ENCODE peak calls at places on chromosomes 4 and X, in seven cellular contexts. One of them, this sample, is unnamed.

GRCh38 chrX:147899715-147900114 is 12.0 kb upstream of the FMR1 start:
- DNase-seq in mesenchymal stem cell: no peak
- DNase-seq in H9: no peak
- DNase-seq in IMR-90: no peak
- DNase-seq in mesendoderm: no peak
- DNase-seq in neuronal stem cell: no peak
- DNase-seq in H1: no peak
- DNase-seq in this sample: peak

GRCh38 chr4:98318521-98318920 is 57.3 kb downstream of the RAP1GDS1 start:
- DNase-seq in mesenchymal stem cell: no peak
- DNase-seq in H9: no peak
- DNase-seq in IMR-90: no peak
- DNase-seq in mesendoderm: no peak
- DNase-seq in neuronal stem cell: no peak
- DNase-seq in H1: no peak
- DNase-seq in this sample: peak

GRCh38 chr4:169899295-169899694 is 126.9 kb downstream of the MFAP3L start:
- DNase-seq in mesenchymal stem cell: no peak
- DNase-seq in H9: no peak
- DNase-seq in IMR-90: no peak
- DNase-seq in mesendoderm: peak
- DNase-seq in neuronal stem cell: no peak
- DNase-seq in H1: no peak
- DNase-seq in this sample: no peak

GRCh38 chr4:138182838-138183426 is 59.2 kb downstream of the SLC7A11 start:
- DNase-seq in mesenchymal stem cell: peak
- DNase-seq in H9: no peak
- DNase-seq in IMR-90: peak
- DNase-seq in mesendoderm: peak
- DNase-seq in neuronal stem cell: peak
- DNase-seq in H1: no peak
- DNase-seq in this sample: peak

GRCh38 chr4:102281171-102281842 is 64.0 kb downstream of the SLC39A8 start:
- DNase-seq in mesenchymal stem cell: no peak
- DNase-seq in H9: no peak
- DNase-seq in IMR-90: no peak
- DNase-seq in mesendoderm: no peak
- DNase-seq in neuronal stem cell: no peak
- DNase-seq in H1: no peak
- DNase-seq in this sample: no peak

GRCh38 chr4:40992472-40993298 is 221.7 kb downstream of the APBB2 start:
- DNase-seq in mesenchymal stem cell: peak
- DNase-seq in H9: no peak
- DNase-seq in IMR-90: peak
- DNase-seq in mesendoderm: no peak
- DNase-seq in neuronal stem cell: no peak
- DNase-seq in H1: no peak
- DNase-seq in this sample: no peak

GRCh38 chr4:8829584-8829983 is 42.1 kb downstream of the HMX1 start:
- DNase-seq in mesenchymal stem cell: no peak
- DNase-seq in H9: no peak
- DNase-seq in IMR-90: no peak
- DNase-seq in mesendoderm: no peak
- DNase-seq in neuronal stem cell: no peak
- DNase-seq in H1: no peak
- DNase-seq in this sample: no peak

GRCh38 chr4:19205853-19206252 is 1045.9 kb upstream of the SLIT2 start:
- DNase-seq in mesenchymal stem cell: no peak
- DNase-seq in H9: no peak
- DNase-seq in IMR-90: no peak
- DNase-seq in mesendoderm: no peak
- DNase-seq in neuronal stem cell: no peak
- DNase-seq in H1: no peak
- DNase-seq in this sample: no peak

GRCh38 chrX:118420462-118420861 is 74.6 kb downstream of the WDR44 start:
- DNase-seq in mesenchymal stem cell: peak
- DNase-seq in H9: no peak
- DNase-seq in IMR-90: peak
- DNase-seq in mesendoderm: no peak
- DNase-seq in neuronal stem cell: no peak
- DNase-seq in H1: no peak
- DNase-seq in this sample: peak

GRCh38 chrX:68839771-68840170 is 10.9 kb downstream of the EFNB1 start:
- DNase-seq in mesenchymal stem cell: no peak
- DNase-seq in H9: no peak
- DNase-seq in IMR-90: no peak
- DNase-seq in mesendoderm: no peak
- DNase-seq in neuronal stem cell: no peak
- DNase-seq in H1: no peak
- DNase-seq in this sample: no peak
- H2AK5ac ChIP-seq in mesenchymal stem cell: no peak
- H2AK5ac ChIP-seq in H9: no peak
- H2AK5ac ChIP-seq in IMR-90: no peak
- H2AK5ac ChIP-seq in mesendoderm: no peak
- H2AK5ac ChIP-seq in neuronal stem cell: no peak
- H2AK5ac ChIP-seq in H1: no peak
- H2AK5ac ChIP-seq in this sample: no peak

GRCh38 chr4:583820-584219 is 7.7 kb upstream of the TMEM271 start:
- DNase-seq in mesenchymal stem cell: no peak
- DNase-seq in H9: no peak
- DNase-seq in IMR-90: no peak
- DNase-seq in mesendoderm: no peak
- DNase-seq in neuronal stem cell: no peak
- DNase-seq in H1: no peak
- DNase-seq in this sample: no peak
- H2BK120ac ChIP-seq in mesenchymal stem cell: no peak
- H2BK120ac ChIP-seq in H9: no peak
- H2BK120ac ChIP-seq in IMR-90: no peak
- H2BK120ac ChIP-seq in mesendoderm: no peak
- H2BK120ac ChIP-seq in neuronal stem cell: no peak
- H2BK120ac ChIP-seq in H1: no peak
- H2BK120ac ChIP-seq in this sample: no peak

DNA sequence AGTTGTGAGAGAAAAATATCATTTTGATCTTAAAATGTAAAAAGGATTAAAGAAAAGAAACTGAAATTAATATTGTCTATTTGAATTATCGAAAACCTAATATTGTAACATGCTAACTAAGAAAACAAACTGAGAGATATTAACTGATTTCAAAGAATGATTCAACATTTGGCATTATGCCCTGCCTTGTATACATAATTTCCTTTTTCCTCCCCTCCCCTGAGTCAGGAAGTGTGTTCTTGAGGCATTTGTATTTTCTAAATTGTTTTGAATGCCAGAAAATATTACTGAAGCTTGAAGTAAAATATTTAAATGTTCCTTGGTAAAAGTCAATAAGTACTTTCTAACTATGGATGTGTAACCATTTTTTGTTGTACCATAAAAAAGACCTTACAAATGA is 49.4 kb downstream of the RPS6KA3 start:
- DNase-seq in mesenchymal stem cell: peak
- DNase-seq in H9: no peak
- DNase-seq in IMR-90: peak
- DNase-seq in mesendoderm: no peak
- DNase-seq in neuronal stem cell: no peak
- DNase-seq in H1: no peak
- DNase-seq in this sample: no peak
- H2AK5ac ChIP-seq in mesenchymal stem cell: no peak
- H2AK5ac ChIP-seq in H9: no peak
- H2AK5ac ChIP-seq in IMR-90: no peak
- H2AK5ac ChIP-seq in mesendoderm: no peak
- H2AK5ac ChIP-seq in neuronal stem cell: no peak
- H2AK5ac ChIP-seq in H1: no peak
- H2AK5ac ChIP-seq in this sample: no peak

DNA sequence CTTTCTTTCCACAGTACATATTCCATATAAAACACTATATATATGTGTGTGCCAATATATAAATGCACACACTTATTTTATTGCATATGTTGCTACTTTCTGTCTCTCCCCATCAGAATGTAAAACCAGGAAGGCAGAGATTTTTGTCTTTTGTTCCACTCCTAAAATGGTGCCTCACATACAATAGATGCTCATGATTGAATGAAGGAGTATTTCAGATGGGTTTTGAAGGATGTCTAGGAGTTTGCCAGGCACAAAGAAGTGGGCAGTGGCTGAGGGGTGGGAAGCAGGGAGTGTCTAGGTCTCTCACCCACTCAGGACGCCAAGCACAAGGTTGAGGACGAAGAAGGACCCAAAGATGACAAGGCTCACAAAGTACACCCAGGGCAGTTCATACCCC is 5.4 kb downstream of the CACNA1F start:
- DNase-seq in mesenchymal stem cell: no peak
- DNase-seq in H9: no peak
- DNase-seq in IMR-90: no peak
- DNase-seq in mesendoderm: no peak
- DNase-seq in neuronal stem cell: no peak
- DNase-seq in H1: no peak
- DNase-seq in this sample: no peak
- H2BK120ac ChIP-seq in mesenchymal stem cell: no peak
- H2BK120ac ChIP-seq in H9: no peak
- H2BK120ac ChIP-seq in IMR-90: no peak
- H2BK120ac ChIP-seq in mesendoderm: no peak
- H2BK120ac ChIP-seq in neuronal stem cell: no peak
- H2BK120ac ChIP-seq in H1: no peak
- H2BK120ac ChIP-seq in this sample: no peak

This sample was measured in trophoblast cell.